ENCODE peak calls at places on chromosome 17, in seven cellular contexts. F is SK-N-SH, Y is HepG2, W is HCT116, X is H1, L is K562, D is GM12878. U is an unnamed sample.

GRCh38 chr17:55059724-55060123 is 91.2 kb downstream of the STXBP4 start:
- DNase-seq in F (no peak), Y (no peak), W (no peak), X (no peak), L (no peak), D (no peak), U (no peak)

GRCh38 chr17:7177954-7178477 is 1.2 kb downstream of the ASGR1 start:
- DNase-seq in F (peak), Y (peak), W (no peak), X (no peak), L (peak), D (no peak), U (no peak)

GRCh38 chr17:72792771-72793170 is 299.7 kb downstream of the SLC39A11 start:
- DNase-seq in F (peak), Y (no peak), W (no peak), X (no peak), L (no peak), D (no peak), U (no peak)

GRCh38 chr17:50550661-50551432 is 3.9 kb downstream of the SPATA20 start:
- DNase-seq in F (peak), Y (peak), W (peak), X (peak), L (peak), D (no peak), U (peak)

GRCh38 chr17:28702752-28703150 is 8.9 kb downstream of the PROCA1 start:
- DNase-seq in F (no peak), Y (no peak), W (no peak), X (no peak), L (no peak), D (no peak), U (no peak)

GRCh38 chr17:39973496-39973895 is 7.1 kb upstream of the PSMD3 start:
- DNase-seq in F (no peak), Y (no peak), W (no peak), X (no peak), L (no peak), D (no peak), U (no peak)

GRCh38 chr17:50620848-50621247 is 13.8 kb upstream of the ABCC3 start:
- DNase-seq in F (peak), Y (no peak), W (no peak), X (no peak), L (peak), D (no peak), U (no peak)

GRCh38 chr17:74663566-74663965 is 40.0 kb upstream of the CD300E start:
- DNase-seq in F (no peak), Y (no peak), W (no peak), X (no peak), L (no peak), D (no peak), U (no peak)

GRCh38 chr17:43220511-43221125 is 7.8 kb downstream of the CCDC200 start:
- DNase-seq in F (no peak), Y (no peak), W (no peak), X (no peak), L (no peak), D (no peak), U (no peak)

GRCh38 chr17:67993998-67994361 is 2.3 kb downstream of the C17orf58 start:
- DNase-seq in F (peak), Y (peak), W (no peak), X (no peak), L (peak), D (no peak), U (peak)

GRCh38 chr17:66988069-66988798 is 23.7 kb downstream of the CACNG4 start:
- DNase-seq in F (peak), Y (no peak), W (no peak), X (no peak), L (no peak), D (no peak), U (no peak)

GRCh38 chr17:68863091-68863652 is 92.0 kb downstream of the ABCA8 start:
- DNase-seq in F (no peak), Y (no peak), W (no peak), X (no peak), L (no peak), D (no peak), U (no peak)

GRCh38 chr17:52158450-52159042 is at the start of gene CA10:
- DNase-seq in F (peak), Y (no peak), W (no peak), X (peak), L (no peak), D (no peak), U (no peak)

GRCh38 chr17:35981908-35982330 is 622 bp upstream of the CCL16 start:
- DNase-seq in F (no peak), Y (peak), W (no peak), X (no peak), L (peak), D (no peak), U (no peak)

GRCh38 chr17:4968166-4968915 is 724 bp upstream of the SPAG7 start:
- DNase-seq in F (peak), Y (no peak), W (no peak), X (no peak), L (peak), D (no peak), U (no peak)

GRCh38 chr17:16446338-16446983 is 31.1 kb downstream of the TRPV2 start:
- DNase-seq in F (no peak), Y (no peak), W (no peak), X (no peak), L (no peak), D (no peak), U (no peak)

GRCh38 chr17:32445497-32445896 is 1.2 kb downstream of the PSMD11 start:
- DNase-seq in F (no peak), Y (no peak), W (no peak), X (no peak), L (no peak), D (no peak), U (no peak)

GRCh38 chr17:16439867-16440351 is 24.5 kb downstream of the TRPV2 start:
- DNase-seq in F (no peak), Y (no peak), W (no peak), X (no peak), L (no peak), D (no peak), U (no peak)

GRCh38 chr17:79836952-79837887 is 2.0 kb downstream of the CBX4 start:
- DNase-seq in F (peak), Y (peak), W (peak), X (no peak), L (peak), D (no peak), U (peak)

GRCh38 chr17:81513669-81514484 is 1.3 kb upstream of the ACTG1 start:
- DNase-seq in F (no peak), Y (peak), W (no peak), X (no peak), L (peak), D (no peak), U (peak)

GRCh38 chr17:81384929-81385319 is 10.3 kb upstream of the BAHCC1 start:
- DNase-seq in F (no peak), Y (no peak), W (no peak), X (no peak), L (no peak), D (no peak), U (no peak)

GRCh38 chr17:40425741-40426140 is 8.0 kb upstream of the TOP2A start:
- DNase-seq in F (no peak), Y (no peak), W (no peak), X (no peak), L (no peak), D (no peak), U (no peak)

GRCh38 chr17:36652716-36653115 is 51.3 kb downstream of the MRM1 start:
- DNase-seq in F (no peak), Y (no peak), W (no peak), X (no peak), L (no peak), D (no peak), U (no peak)

GRCh38 chr17:13601776-13602551 is at the start of gene HS3ST3A1:
- DNase-seq in F (peak), Y (no peak), W (no peak), X (peak), L (peak), D (no peak), U (no peak)
- TF ChIP-seq JUND in F (no peak), Y (no peak), W (no peak), X (no peak), L (no peak), D (no peak), U (no peak)

DNA sequence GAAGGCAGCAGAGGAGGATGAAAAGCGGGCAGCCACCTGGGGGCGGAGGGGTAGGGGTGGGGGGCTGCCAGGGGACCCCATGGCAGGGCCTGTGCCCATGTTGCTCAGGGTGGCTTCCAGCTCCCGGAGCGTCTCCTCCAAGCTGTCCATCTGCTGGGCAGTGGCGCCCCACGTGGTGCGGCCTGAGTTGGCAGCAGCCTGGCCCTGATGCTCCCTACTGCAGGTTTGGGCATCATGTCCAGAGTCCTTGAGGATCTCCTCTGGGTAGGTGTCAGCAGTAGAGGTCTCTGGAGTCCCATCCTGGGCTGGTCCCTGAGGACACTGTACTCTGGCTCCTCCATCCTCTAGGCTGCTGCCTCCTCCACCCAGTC is 60.9 kb downstream of the SRCIN1 start:
- DNase-seq in F (no peak), Y (no peak), W (no peak), X (no peak), L (no peak), D (no peak), U (no peak)
- TF ChIP-seq JUND in F (no peak), Y (no peak), W (no peak), X (no peak), L (no peak), D (no peak), U (no peak)

GRCh38 chr17:41863074-41863843 is 2.0 kb downstream of the KLHL11 start:
- DNase-seq in F (no peak), Y (no peak), W (no peak), X (no peak), L (no peak), D (no peak), U (no peak)
- TF ChIP-seq JUND in F (no peak), Y (no peak), W (no peak), X (no peak), L (no peak), D (no peak), U (no peak)

DNA sequence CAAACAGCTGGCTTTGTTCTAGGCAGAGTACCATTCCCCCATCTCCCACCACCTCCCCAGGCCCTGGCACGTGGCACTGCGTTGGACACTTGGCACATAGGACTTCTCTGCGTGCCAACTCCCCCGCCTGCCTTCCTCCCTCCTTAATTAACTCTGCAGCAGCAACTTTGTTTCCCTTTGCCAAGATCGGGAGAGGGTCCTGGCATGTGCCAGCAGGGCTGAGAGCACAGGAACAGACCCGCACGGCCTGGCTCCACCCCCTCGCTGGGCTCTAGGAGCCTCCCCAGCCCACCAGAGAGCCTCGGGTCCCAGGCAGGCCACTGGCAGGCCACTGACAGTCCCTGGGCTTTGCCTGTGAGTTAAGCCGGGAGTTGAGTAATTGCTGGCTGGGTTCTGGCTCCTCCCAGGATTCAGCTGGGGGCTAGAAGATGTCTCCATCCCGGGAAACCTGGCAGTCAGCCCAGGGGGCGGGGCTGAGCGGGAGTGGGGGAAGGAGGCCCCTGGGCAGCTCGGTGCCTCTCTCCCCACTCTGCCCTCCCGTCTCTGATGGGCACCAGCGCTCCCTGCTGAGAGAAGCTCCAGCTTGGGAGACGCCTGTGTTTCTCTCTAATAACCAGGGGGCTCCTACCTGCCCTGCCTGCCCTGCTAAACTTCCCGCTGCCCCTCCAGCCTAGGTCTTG is 224.0 kb upstream of the TNRC6C start:
- DNase-seq in F (peak), Y (peak), W (no peak), X (no peak), L (peak), D (no peak), U (peak)
- TF ChIP-seq JUND in F (no peak), Y (no peak), W (no peak), X (no peak), L (no peak), D (no peak), U (no peak)

GRCh38 chr17:34581446-34582184 is 2.2 kb downstream of the TMEM132E start:
- DNase-seq in F (peak), Y (no peak), W (no peak), X (no peak), L (no peak), D (no peak), U (no peak)

GRCh38 chr17:34582185-34582900 is 3.0 kb downstream of the TMEM132E start:
- DNase-seq in F (peak), Y (no peak), W (no peak), X (no peak), L (no peak), D (no peak), U (no peak)

GRCh38 chr17:34586346-34586846 is 7.0 kb downstream of the TMEM132E start:
- DNase-seq in F (no peak), Y (no peak), W (no peak), X (no peak), L (no peak), D (no peak), U (no peak)

GRCh38 chr17:34582901-34583245 is 3.5 kb downstream of the TMEM132E start:
- DNase-seq in F (no peak), Y (no peak), W (no peak), X (no peak), L (no peak), D (no peak), U (no peak)

GRCh38 chr17:34584805-34585416 is 5.5 kb downstream of the TMEM132E start:
- DNase-seq in F (peak), Y (no peak), W (no peak), X (no peak), L (peak), D (no peak), U (peak)
- TF ChIP-seq JUND in F (no peak), Y (no peak), W (no peak), X (no peak), L (no peak), D (no peak), U (no peak)

GRCh38 chr17:78572277-78573205 is 4.7 kb downstream of the DNAH17 start:
- DNase-seq in F (peak), Y (no peak), W (no peak), X (no peak), L (no peak), D (no peak), U (no peak)
- TF ChIP-seq JUND in F (no peak), Y (no peak), W (no peak), X (no peak), L (no peak), D (no peak), U (no peak)

GRCh38 chr17:64679710-64680216 is 17.7 kb upstream of the SMURF2 start:
- DNase-seq in F (no peak), Y (peak), W (peak), X (no peak), L (no peak), D (no peak), U (no peak)
- TF ChIP-seq JUND in F (peak), Y (peak), W (peak), X (no peak), L (no peak), D (no peak), U (no peak)

GRCh38 chr17:2192367-2193028 is 111.1 kb downstream of the SMG6 start:
- DNase-seq in F (peak), Y (no peak), W (peak), X (no peak), L (peak), D (peak), U (no peak)
- TF ChIP-seq JUND in F (peak), Y (no peak), W (peak), X (no peak), L (no peak), D (no peak), U (no peak)

U was measured in T47D.